ENCODE peak calls at places on chromosome 22, in six cellular contexts. K is tibial artery, E is mesothelial cell of epicardium, J is HepG2, V is heart left ventricle, U is heart right ventricle. X is an unnamed sample.

GRCh38 chr22:36197601-36198146 is 3.9 kb downstream of the APOL4 start:
- DNase-seq in K (no peak), E (no peak), J (no peak), V (no peak), U (no peak), X (no peak)

GRCh38 chr22:46053563-46054090 is 76.7 kb upstream of the WNT7B start:
- DNase-seq in K (peak), E (no peak), J (no peak), V (peak), U (peak), X (no peak)

GRCh38 chr22:19003518-19003917 is 67.4 kb upstream of the PRODH start:
- DNase-seq in K (no peak), E (no peak), J (no peak), V (no peak), U (no peak), X (no peak)

GRCh38 chr22:20494978-20495860 is at the start of gene KLHL22:
- DNase-seq in K (peak), E (peak), J (peak), V (peak), U (peak), X (no peak)

GRCh38 chr22:19869497-19870152 is 15.0 kb upstream of the GNB1L start:
- DNase-seq in K (peak), E (no peak), J (no peak), V (no peak), U (no peak), X (no peak)

GRCh38 chr22:41356430-41357028 is 25.2 kb upstream of the TEF start:
- DNase-seq in K (no peak), E (no peak), J (no peak), V (no peak), U (no peak), X (no peak)

GRCh38 chr22:19776433-19777031 is 16.0 kb downstream of the TBX1 start:
- DNase-seq in K (no peak), E (no peak), J (no peak), V (no peak), U (peak), X (no peak)

GRCh38 chr22:41782751-41783150 is 17.7 kb upstream of the CCDC134 start:
- DNase-seq in K (no peak), E (no peak), J (no peak), V (no peak), U (no peak), X (no peak)

GRCh38 chr22:23203452-23204124 is 23.3 kb downstream of the BCR start:
- DNase-seq in K (no peak), E (no peak), J (no peak), V (no peak), U (no peak), X (no peak)

GRCh38 chr22:39477542-39477941 is 20.7 kb downstream of the MGAT3 start:
- DNase-seq in K (no peak), E (no peak), J (no peak), V (no peak), U (no peak), X (no peak)

GRCh38 chr22:19721486-19722172 is 1.7 kb upstream of the GP1BB start:
- DNase-seq in K (no peak), E (no peak), J (peak), V (no peak), U (peak), X (no peak)

GRCh38 chr22:20093437-20093836 is 13.4 kb downstream of the DGCR8 start:
- DNase-seq in K (peak), E (no peak), J (no peak), V (peak), U (peak), X (peak)

GRCh38 chr22:31969789-31970489 is 25.6 kb downstream of the YWHAH start:
- DNase-seq in K (peak), E (peak), J (peak), V (peak), U (peak), X (no peak)
- TF ChIP-seq CTCF in K (peak), E (no peak), J (peak), V (peak), U (no peak), X (no peak)

GRCh38 chr22:49971232-49972162 is 10.9 kb downstream of the PIM3 start:
- DNase-seq in K (peak), E (peak), J (no peak), V (peak), U (peak), X (peak)

GRCh38 chr22:49970528-49971231 is 10.1 kb downstream of the PIM3 start:
- DNase-seq in K (peak), E (peak), J (peak), V (peak), U (peak), X (peak)

GRCh38 chr22:49968831-49969661 is 8.5 kb downstream of the PIM3 start:
- DNase-seq in K (peak), E (no peak), J (no peak), V (no peak), U (peak), X (peak)

GRCh38 chr22:49968313-49968830 is 7.8 kb downstream of the PIM3 start:
- DNase-seq in K (peak), E (no peak), J (no peak), V (no peak), U (peak), X (peak)

DNA sequence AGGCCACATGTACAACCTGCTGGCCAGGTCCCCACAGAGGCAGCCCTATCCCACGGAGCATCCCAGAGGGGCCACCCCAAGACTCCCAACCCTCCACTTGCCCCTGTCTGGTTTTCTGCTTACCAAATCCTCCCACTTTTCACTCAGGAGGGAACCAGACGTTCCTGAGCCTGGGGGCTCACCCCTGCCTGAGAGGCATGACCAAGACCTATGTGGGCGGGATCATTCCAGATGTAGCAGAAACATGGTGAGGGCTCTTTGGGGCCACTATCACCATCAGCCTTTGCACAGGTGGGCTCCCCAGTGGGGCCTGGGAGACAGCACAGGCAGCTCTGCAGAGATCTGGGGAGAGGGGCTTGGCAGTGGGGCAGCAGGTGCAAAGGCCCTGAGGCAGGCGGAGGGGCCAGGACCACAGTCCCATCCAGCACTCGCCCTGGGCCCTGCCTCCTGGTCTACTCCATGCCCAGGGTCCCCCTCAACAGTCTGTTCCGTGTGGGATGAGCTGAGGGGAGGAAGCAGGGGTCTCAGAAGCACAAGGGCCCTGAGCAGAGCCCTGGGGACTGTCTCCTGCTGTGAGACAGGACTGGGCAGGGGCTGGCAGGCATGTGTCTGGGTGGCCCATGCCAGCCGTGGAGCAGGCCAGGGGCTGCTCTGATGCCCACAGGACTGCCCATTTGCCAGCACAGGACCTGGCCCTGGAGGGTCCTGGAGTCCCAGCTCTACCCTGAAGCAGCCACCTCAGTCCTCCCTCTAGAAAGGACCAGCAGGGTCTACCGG is 9.4 kb downstream of the PIM3 start:
- DNase-seq in K (peak), E (no peak), J (no peak), V (no peak), U (peak), X (peak)
- TF ChIP-seq CTCF in K (no peak), E (no peak), J (no peak), V (no peak), U (no peak), X (no peak)

GRCh38 chr22:48415535-48415934 is 1412.1 kb downstream of the BRD1 start:
- DNase-seq in K (no peak), E (no peak), J (no peak), V (no peak), U (no peak), X (no peak)

GRCh38 chr22:48418831-48419230 is 1408.8 kb downstream of the BRD1 start:
- DNase-seq in K (no peak), E (no peak), J (no peak), V (no peak), U (no peak), X (no peak)

GRCh38 chr22:48410536-48410935 is 1417.1 kb downstream of the BRD1 start:
- DNase-seq in K (no peak), E (peak), J (no peak), V (no peak), U (no peak), X (no peak)

GRCh38 chr22:48417143-48418070 is 1410.3 kb downstream of the BRD1 start:
- DNase-seq in K (no peak), E (no peak), J (no peak), V (no peak), U (no peak), X (no peak)

GRCh38 chr22:48414662-48415061 is 1413.0 kb downstream of the BRD1 start:
- DNase-seq in K (no peak), E (no peak), J (no peak), V (no peak), U (no peak), X (no peak)
- TF ChIP-seq CTCF in K (no peak), E (no peak), J (no peak), V (no peak), U (no peak), X (no peak)

GRCh38 chr22:27144345-27144744 is 487.0 kb downstream of the MIAT start:
- DNase-seq in K (no peak), E (no peak), J (no peak), V (no peak), U (no peak), X (no peak)
- TF ChIP-seq CTCF in K (no peak), E (no peak), J (no peak), V (no peak), U (no peak), X (no peak)

DNA sequence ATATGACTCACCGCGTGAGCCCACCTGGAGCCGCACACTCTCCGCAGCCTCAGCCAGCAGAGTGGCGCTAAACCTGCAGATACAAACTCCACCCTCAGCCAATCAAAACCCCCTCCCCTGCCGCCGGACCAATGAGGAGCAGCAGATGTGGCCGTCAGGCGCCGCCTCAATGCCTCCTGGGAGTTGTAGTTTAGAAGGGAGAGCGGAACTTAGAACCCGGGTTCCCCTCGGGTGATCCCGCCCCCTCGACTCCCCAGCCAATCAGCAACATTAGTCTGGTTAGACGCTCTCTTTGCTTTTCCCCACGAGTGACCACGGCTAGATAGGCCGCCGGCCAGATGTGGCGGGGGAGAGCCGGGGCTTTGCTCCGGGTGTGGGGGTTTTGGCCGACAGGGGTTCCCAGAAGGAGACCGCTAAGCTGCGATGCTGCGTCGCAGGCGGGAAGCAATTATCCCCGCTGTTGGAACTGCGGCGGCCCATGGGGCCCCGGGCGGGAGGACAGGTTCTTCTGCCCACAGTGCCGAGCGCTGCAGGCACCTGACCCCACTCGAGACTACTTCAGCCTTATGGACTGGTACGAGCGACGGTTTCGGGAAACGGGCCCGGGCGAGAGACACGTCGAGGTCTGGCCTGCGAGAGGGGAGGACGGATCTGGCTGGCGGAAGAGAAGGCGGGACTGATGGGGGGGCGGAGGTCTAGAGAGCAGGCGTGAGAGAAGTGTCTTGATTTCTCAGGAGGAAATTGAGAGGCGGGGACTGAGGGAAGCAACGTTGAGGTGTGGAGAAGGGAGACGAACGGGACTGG is at the start of the genes CHEK2 and HSCB:
- DNase-seq in K (peak), E (peak), J (peak), V (peak), U (peak), X (peak)
- TF ChIP-seq CTCF in K (no peak), E (no peak), J (peak), V (no peak), U (no peak), X (no peak)

DNA sequence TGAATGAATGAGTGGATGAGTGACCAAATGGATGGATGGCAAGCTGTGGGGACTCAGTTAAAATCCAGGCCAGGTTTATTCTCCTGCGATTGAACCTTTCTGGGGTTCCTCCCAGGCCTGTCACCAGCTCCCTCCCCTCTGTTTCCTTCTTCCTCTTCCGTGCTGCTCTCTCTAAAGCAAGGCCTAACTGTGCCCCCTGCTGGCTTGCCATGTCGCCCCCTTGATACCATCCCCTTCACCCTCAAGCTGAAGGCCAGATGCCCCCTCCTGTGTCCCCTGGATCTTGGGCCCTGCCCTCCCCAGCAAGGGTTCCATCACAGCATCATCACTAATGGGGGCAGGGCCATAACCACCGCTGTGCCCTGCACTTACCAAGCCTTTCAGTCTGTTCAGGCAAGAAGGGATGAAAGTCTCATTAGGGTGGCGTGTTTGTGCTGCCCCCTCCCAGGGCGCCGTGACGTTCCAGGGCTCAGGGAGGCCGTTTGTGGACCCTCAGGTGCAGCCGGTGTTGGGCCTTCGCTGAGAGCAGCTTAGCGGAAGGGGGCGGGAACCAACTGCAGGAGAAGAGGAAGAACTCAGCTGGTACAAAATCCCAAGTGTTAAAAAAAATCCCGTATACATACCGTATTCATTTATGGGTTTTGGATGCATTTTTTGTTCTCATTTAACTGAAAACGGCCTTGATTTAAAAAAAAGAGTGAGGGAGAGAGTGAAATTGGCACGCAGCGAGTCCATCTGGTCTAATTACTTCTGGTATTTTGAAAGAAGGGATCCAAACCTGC is 69.9 kb downstream of the MPPED1 start:
- DNase-seq in K (no peak), E (no peak), J (peak), V (no peak), U (no peak), X (no peak)
- TF ChIP-seq CTCF in K (no peak), E (no peak), J (peak), V (no peak), U (no peak), X (no peak)

GRCh38 chr22:38300197-38300945 is 16.9 kb downstream of the CSNK1E start:
- DNase-seq in K (no peak), E (no peak), J (no peak), V (no peak), U (no peak), X (no peak)
- TF ChIP-seq CTCF in K (no peak), E (no peak), J (no peak), V (no peak), U (no peak), X (no peak)

GRCh38 chr22:22179858-22180257 is 64.7 kb upstream of the VPREB1 start:
- DNase-seq in K (no peak), E (no peak), J (no peak), V (no peak), U (no peak), X (no peak)

GRCh38 chr22:22182218-22182989 is 62.2 kb upstream of the VPREB1 start:
- DNase-seq in K (no peak), E (no peak), J (no peak), V (no peak), U (no peak), X (no peak)

GRCh38 chr22:22180738-22181514 is 63.7 kb upstream of the VPREB1 start:
- DNase-seq in K (no peak), E (no peak), J (no peak), V (no peak), U (no peak), X (no peak)

GRCh38 chr22:22182990-22183264 is 61.7 kb upstream of the VPREB1 start:
- DNase-seq in K (no peak), E (no peak), J (no peak), V (no peak), U (no peak), X (no peak)

DNA sequence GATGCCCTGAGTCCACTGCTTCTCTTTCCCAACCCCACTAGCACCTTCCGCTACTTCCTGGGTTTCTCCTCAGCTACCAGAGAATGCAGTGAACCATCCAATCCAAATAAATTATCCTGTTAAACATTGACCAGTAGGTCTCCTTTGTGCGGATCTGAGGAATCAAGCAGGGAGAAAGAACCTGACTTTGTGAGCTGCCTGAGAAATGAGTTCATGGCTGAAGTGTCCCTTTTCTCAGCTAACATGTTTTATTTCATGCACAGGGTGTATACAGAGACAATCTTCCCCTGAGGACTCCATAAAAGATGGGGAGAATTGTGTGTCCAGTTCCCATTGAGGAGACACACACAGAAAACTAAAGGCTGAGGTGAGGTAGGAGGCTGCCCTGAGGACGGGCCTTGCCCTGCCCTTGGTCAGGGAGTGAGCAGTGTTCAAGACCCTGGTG is 63.0 kb upstream of the VPREB1 start:
- DNase-seq in K (no peak), E (no peak), J (peak), V (no peak), U (no peak), X (no peak)
- TF ChIP-seq CTCF in K (no peak), E (no peak), J (no peak), V (no peak), U (no peak), X (no peak)

GRCh38 chr22:44444341-44445306 is 53.4 kb downstream of the RTL6 start:
- DNase-seq in K (peak), E (no peak), J (no peak), V (peak), U (no peak), X (no peak)
- TF ChIP-seq CTCF in K (no peak), E (no peak), J (peak), V (no peak), U (no peak), X (no peak)

X was measured in thoracic aorta.